ENCODE peak calls at places on chromosome 14, in six cellular contexts. One of them, this sample, is unnamed.

GRCh38 chr14:72792051-72792788 is 101.7 kb downstream of the DPF3 start:
- DNase-seq in colonic mucosa: no peak
- DNase-seq in caudate nucleus: no peak
- DNase-seq in suprapubic skin: peak
- DNase-seq in psoas muscle: peak
- DNase-seq in PC-3: no peak
- DNase-seq in this sample: no peak

GRCh38 chr14:53954551-53955233 is 1.9 kb downstream of the BMP4 start:
- DNase-seq in colonic mucosa: peak
- DNase-seq in caudate nucleus: no peak
- DNase-seq in suprapubic skin: no peak
- DNase-seq in psoas muscle: peak
- DNase-seq in PC-3: peak
- DNase-seq in this sample: no peak

GRCh38 chr14:67620217-67620789 is 583 bp downstream of the ARG2 start:
- DNase-seq in colonic mucosa: peak
- DNase-seq in caudate nucleus: no peak
- DNase-seq in suprapubic skin: no peak
- DNase-seq in psoas muscle: no peak
- DNase-seq in PC-3: peak
- DNase-seq in this sample: no peak

GRCh38 chr14:101948666-101949205 is 15.6 kb upstream of the DYNC1H1 start:
- DNase-seq in colonic mucosa: no peak
- DNase-seq in caudate nucleus: no peak
- DNase-seq in suprapubic skin: peak
- DNase-seq in psoas muscle: peak
- DNase-seq in PC-3: no peak
- DNase-seq in this sample: no peak

GRCh38 chr14:59588136-59588535 is 11.5 kb upstream of the CCDC175 start:
- DNase-seq in colonic mucosa: no peak
- DNase-seq in caudate nucleus: no peak
- DNase-seq in suprapubic skin: no peak
- DNase-seq in psoas muscle: no peak
- DNase-seq in PC-3: no peak
- DNase-seq in this sample: no peak

GRCh38 chr14:59181804-59182203 is 6.7 kb upstream of the DAAM1 start:
- DNase-seq in colonic mucosa: no peak
- DNase-seq in caudate nucleus: no peak
- DNase-seq in suprapubic skin: no peak
- DNase-seq in psoas muscle: no peak
- DNase-seq in PC-3: no peak
- DNase-seq in this sample: no peak

GRCh38 chr14:46782281-46782680 is 130.7 kb upstream of the RPL10L start:
- DNase-seq in colonic mucosa: no peak
- DNase-seq in caudate nucleus: no peak
- DNase-seq in suprapubic skin: no peak
- DNase-seq in psoas muscle: no peak
- DNase-seq in PC-3: no peak
- DNase-seq in this sample: no peak

GRCh38 chr14:76551906-76552305 is 176.0 kb downstream of the ESRRB start:
- DNase-seq in colonic mucosa: no peak
- DNase-seq in caudate nucleus: no peak
- DNase-seq in suprapubic skin: no peak
- DNase-seq in psoas muscle: no peak
- DNase-seq in PC-3: no peak
- DNase-seq in this sample: no peak

GRCh38 chr14:59090572-59090971 is 97.9 kb upstream of the DAAM1 start:
- DNase-seq in colonic mucosa: no peak
- DNase-seq in caudate nucleus: no peak
- DNase-seq in suprapubic skin: no peak
- DNase-seq in psoas muscle: no peak
- DNase-seq in PC-3: no peak
- DNase-seq in this sample: no peak

GRCh38 chr14:63857467-63858030 is 4.7 kb downstream of the SYNE2 start:
- DNase-seq in colonic mucosa: no peak
- DNase-seq in caudate nucleus: no peak
- DNase-seq in suprapubic skin: no peak
- DNase-seq in psoas muscle: no peak
- DNase-seq in PC-3: peak
- DNase-seq in this sample: no peak

GRCh38 chr14:50859296-50859624 is 12.6 kb upstream of the ABHD12B start:
- DNase-seq in colonic mucosa: no peak
- DNase-seq in caudate nucleus: no peak
- DNase-seq in suprapubic skin: no peak
- DNase-seq in psoas muscle: no peak
- DNase-seq in PC-3: peak
- DNase-seq in this sample: no peak

GRCh38 chr14:73958591-73958990 is 8.5 kb downstream of the COQ6 start:
- DNase-seq in colonic mucosa: no peak
- DNase-seq in caudate nucleus: no peak
- DNase-seq in suprapubic skin: no peak
- DNase-seq in psoas muscle: no peak
- DNase-seq in PC-3: no peak
- DNase-seq in this sample: no peak

GRCh38 chr14:66405158-66405557 is 81.0 kb upstream of the CCDC196 start:
- DNase-seq in colonic mucosa: no peak
- DNase-seq in caudate nucleus: no peak
- DNase-seq in suprapubic skin: no peak
- DNase-seq in psoas muscle: no peak
- DNase-seq in PC-3: peak
- DNase-seq in this sample: no peak

GRCh38 chr14:28761438-28762289 is 4.9 kb upstream of the FOXG1 start:
- DNase-seq in colonic mucosa: no peak
- DNase-seq in caudate nucleus: no peak
- DNase-seq in suprapubic skin: no peak
- DNase-seq in psoas muscle: no peak
- DNase-seq in PC-3: no peak
- DNase-seq in this sample: no peak

GRCh38 chr14:72617391-72618011 is 276.4 kb downstream of the DPF3 start:
- DNase-seq in colonic mucosa: peak
- DNase-seq in caudate nucleus: no peak
- DNase-seq in suprapubic skin: peak
- DNase-seq in psoas muscle: peak
- DNase-seq in PC-3: no peak
- DNase-seq in this sample: no peak

GRCh38 chr14:51848120-51848519 is 12.3 kb upstream of the GNG2 start:
- DNase-seq in colonic mucosa: no peak
- DNase-seq in caudate nucleus: no peak
- DNase-seq in suprapubic skin: no peak
- DNase-seq in psoas muscle: no peak
- DNase-seq in PC-3: no peak
- DNase-seq in this sample: no peak

GRCh38 chr14:41699506-41699905 is 92.8 kb downstream of the LRFN5 start:
- DNase-seq in colonic mucosa: no peak
- DNase-seq in caudate nucleus: no peak
- DNase-seq in suprapubic skin: no peak
- DNase-seq in psoas muscle: no peak
- DNase-seq in PC-3: peak
- DNase-seq in this sample: no peak

GRCh38 chr14:57833304-57833703 is 32.6 kb downstream of the SLC35F4 start:
- DNase-seq in colonic mucosa: no peak
- DNase-seq in caudate nucleus: no peak
- DNase-seq in suprapubic skin: no peak
- DNase-seq in psoas muscle: peak
- DNase-seq in PC-3: peak
- DNase-seq in this sample: no peak

GRCh38 chr14:91395998-91396660 is 21.5 kb downstream of the CCDC88C start:
- DNase-seq in colonic mucosa: no peak
- DNase-seq in caudate nucleus: no peak
- DNase-seq in suprapubic skin: no peak
- DNase-seq in psoas muscle: no peak
- DNase-seq in PC-3: no peak
- DNase-seq in this sample: no peak

GRCh38 chr14:91396959-91397815 is 20.4 kb downstream of the CCDC88C start:
- DNase-seq in colonic mucosa: peak
- DNase-seq in caudate nucleus: no peak
- DNase-seq in suprapubic skin: no peak
- DNase-seq in psoas muscle: no peak
- DNase-seq in PC-3: no peak
- DNase-seq in this sample: peak

GRCh38 chr14:91394105-91395081 is 23.2 kb downstream of the CCDC88C start:
- DNase-seq in colonic mucosa: no peak
- DNase-seq in caudate nucleus: no peak
- DNase-seq in suprapubic skin: no peak
- DNase-seq in psoas muscle: no peak
- DNase-seq in PC-3: no peak
- DNase-seq in this sample: no peak

GRCh38 chr14:91392623-91393303 is 24.9 kb downstream of the CCDC88C start:
- DNase-seq in colonic mucosa: no peak
- DNase-seq in caudate nucleus: no peak
- DNase-seq in suprapubic skin: no peak
- DNase-seq in psoas muscle: no peak
- DNase-seq in PC-3: no peak
- DNase-seq in this sample: no peak

DNA sequence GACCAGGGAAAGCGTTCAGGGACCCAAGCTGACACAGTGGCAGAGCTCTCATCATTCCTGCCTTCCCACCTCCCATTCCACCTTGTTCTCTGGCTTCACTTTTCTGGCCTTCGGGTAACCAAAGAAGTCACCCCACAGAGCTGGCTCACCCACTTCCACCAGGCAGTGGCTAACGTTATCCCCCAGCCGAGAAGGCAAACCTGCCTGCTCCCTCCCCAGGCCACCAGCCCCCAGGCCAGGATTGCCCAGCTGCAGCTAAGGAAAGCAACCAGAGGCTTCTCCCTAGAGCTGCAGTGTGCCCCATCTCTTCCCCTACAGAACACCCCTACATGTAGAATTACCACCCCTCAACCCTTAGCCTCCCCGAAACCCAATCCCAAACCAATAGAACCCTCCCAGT is 22.2 kb downstream of the CCDC88C start:
- DNase-seq in colonic mucosa: no peak
- DNase-seq in caudate nucleus: no peak
- DNase-seq in suprapubic skin: no peak
- DNase-seq in psoas muscle: no peak
- DNase-seq in PC-3: no peak
- DNase-seq in this sample: no peak
- H3K27ac ChIP-seq in colonic mucosa: no peak
- H3K27ac ChIP-seq in caudate nucleus: peak
- H3K27ac ChIP-seq in suprapubic skin: no peak
- H3K27ac ChIP-seq in psoas muscle: no peak
- H3K27ac ChIP-seq in PC-3: no peak
- H3K27ac ChIP-seq in this sample: peak

DNA sequence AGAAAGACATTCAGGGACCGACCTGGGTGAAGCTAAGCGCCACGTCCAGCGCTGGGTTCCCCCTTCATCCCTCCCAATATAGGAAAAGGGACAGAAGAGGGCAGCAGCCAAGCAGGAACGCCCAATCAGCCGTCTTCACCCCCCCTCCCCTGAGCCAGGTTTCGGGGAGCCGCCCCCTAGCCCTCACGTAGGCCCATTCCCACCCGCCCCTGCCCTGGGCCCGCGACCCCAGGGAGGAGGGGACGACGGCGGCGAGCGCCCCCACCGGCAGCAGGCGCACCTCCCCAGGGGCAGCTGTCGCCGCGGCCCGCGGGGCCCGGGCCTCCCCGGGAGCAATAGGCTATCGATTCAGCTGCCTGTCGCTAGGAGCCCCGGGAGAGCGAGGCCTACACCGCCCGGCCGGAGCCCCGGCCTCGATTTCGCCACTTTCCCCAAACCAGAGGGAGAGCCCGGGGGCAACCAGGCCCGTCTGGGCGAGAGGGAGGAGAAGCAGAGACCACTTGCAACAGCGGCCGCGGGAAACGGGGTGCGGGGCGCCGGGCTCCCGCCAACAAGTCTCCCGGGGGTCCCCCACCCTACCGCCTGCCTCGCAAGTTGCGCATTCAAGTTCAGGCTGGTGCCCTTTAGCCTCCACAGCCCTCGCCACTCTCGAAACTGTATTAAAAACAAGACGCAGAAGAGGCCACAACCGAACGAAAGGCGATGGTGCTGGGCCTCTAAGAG is 1.3 kb downstream of the DCAF5 start:
- DNase-seq in colonic mucosa: peak
- DNase-seq in caudate nucleus: peak
- DNase-seq in suprapubic skin: peak
- DNase-seq in psoas muscle: peak
- DNase-seq in PC-3: peak
- DNase-seq in this sample: peak
- H3K27ac ChIP-seq in colonic mucosa: peak
- H3K27ac ChIP-seq in caudate nucleus: peak
- H3K27ac ChIP-seq in suprapubic skin: peak
- H3K27ac ChIP-seq in psoas muscle: peak
- H3K27ac ChIP-seq in PC-3: peak
- H3K27ac ChIP-seq in this sample: peak

GRCh38 chr14:104434214-104435076 is 145.1 kb upstream of the C14orf180 start:
- DNase-seq in colonic mucosa: no peak
- DNase-seq in caudate nucleus: no peak
- DNase-seq in suprapubic skin: peak
- DNase-seq in psoas muscle: no peak
- DNase-seq in PC-3: no peak
- DNase-seq in this sample: no peak

GRCh38 chr14:104436741-104437701 is 142.5 kb upstream of the C14orf180 start:
- DNase-seq in colonic mucosa: peak
- DNase-seq in caudate nucleus: no peak
- DNase-seq in suprapubic skin: peak
- DNase-seq in psoas muscle: no peak
- DNase-seq in PC-3: no peak
- DNase-seq in this sample: no peak

GRCh38 chr14:104437703-104438102 is 141.9 kb upstream of the C14orf180 start:
- DNase-seq in colonic mucosa: no peak
- DNase-seq in caudate nucleus: no peak
- DNase-seq in suprapubic skin: no peak
- DNase-seq in psoas muscle: no peak
- DNase-seq in PC-3: no peak
- DNase-seq in this sample: no peak

GRCh38 chr14:104435147-104436046 is 144.2 kb upstream of the C14orf180 start:
- DNase-seq in colonic mucosa: no peak
- DNase-seq in caudate nucleus: no peak
- DNase-seq in suprapubic skin: peak
- DNase-seq in psoas muscle: no peak
- DNase-seq in PC-3: no peak
- DNase-seq in this sample: no peak

DNA sequence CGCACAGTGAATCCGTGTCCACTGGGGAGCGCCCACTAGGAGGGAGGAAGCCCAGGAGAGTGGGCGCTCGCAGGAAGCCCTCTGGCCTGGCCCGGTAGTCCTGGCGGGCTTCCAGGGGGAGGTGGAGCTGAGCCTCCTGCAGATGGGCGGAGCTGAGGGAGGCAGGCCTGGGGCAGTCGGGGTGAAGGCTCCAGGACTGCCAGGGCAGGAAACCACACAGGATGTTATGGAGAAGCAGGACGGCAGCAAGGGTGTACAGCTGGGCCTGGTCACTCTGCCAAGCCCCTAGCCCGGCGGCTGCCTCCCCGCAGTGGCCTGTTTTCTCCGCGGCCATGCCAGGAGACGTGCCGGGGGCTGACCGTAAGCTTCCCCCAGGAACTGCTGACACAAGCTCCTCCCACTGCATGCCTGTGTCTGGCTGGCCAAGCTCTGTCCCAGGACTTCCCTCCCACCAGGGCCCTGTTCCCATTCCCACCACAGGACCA is 143.5 kb upstream of the C14orf180 start:
- DNase-seq in colonic mucosa: peak
- DNase-seq in caudate nucleus: no peak
- DNase-seq in suprapubic skin: peak
- DNase-seq in psoas muscle: peak
- DNase-seq in PC-3: no peak
- DNase-seq in this sample: no peak
- H3K27ac ChIP-seq in colonic mucosa: no peak
- H3K27ac ChIP-seq in caudate nucleus: no peak
- H3K27ac ChIP-seq in suprapubic skin: no peak
- H3K27ac ChIP-seq in psoas muscle: no peak
- H3K27ac ChIP-seq in PC-3: no peak
- H3K27ac ChIP-seq in this sample: no peak

GRCh38 chr14:98382662-98383061 is 889.3 kb downstream of the BCL11B start:
- DNase-seq in colonic mucosa: no peak
- DNase-seq in caudate nucleus: no peak
- DNase-seq in suprapubic skin: no peak
- DNase-seq in psoas muscle: no peak
- DNase-seq in PC-3: no peak
- DNase-seq in this sample: no peak

GRCh38 chr14:98385851-98386250 is 886.1 kb downstream of the BCL11B start:
- DNase-seq in colonic mucosa: no peak
- DNase-seq in caudate nucleus: no peak
- DNase-seq in suprapubic skin: no peak
- DNase-seq in psoas muscle: no peak
- DNase-seq in PC-3: no peak
- DNase-seq in this sample: no peak
- H3K27ac ChIP-seq in colonic mucosa: no peak
- H3K27ac ChIP-seq in caudate nucleus: no peak
- H3K27ac ChIP-seq in suprapubic skin: no peak
- H3K27ac ChIP-seq in psoas muscle: no peak
- H3K27ac ChIP-seq in PC-3: no peak
- H3K27ac ChIP-seq in this sample: no peak